ENCODE peak calls at places on chromosome 15, in five cellular contexts. One of them, this sample, is unnamed.

GRCh38 chr15:36791849-36792618 is 212.6 kb downstream of the CDIN1 start:
- DNase-seq in neural progenitor cell: no peak
- DNase-seq in substantia nigra: no peak
- DNase-seq in CD8-positive, alpha-beta T cell: no peak
- DNase-seq in KBM-7: no peak
- DNase-seq in this sample: no peak

GRCh38 chr15:34114215-34114614 is 12.3 kb downstream of the PGBD4 start:
- DNase-seq in neural progenitor cell: no peak
- DNase-seq in KBM-7: no peak
- DNase-seq in substantia nigra: no peak
- DNase-seq in CD8-positive, alpha-beta T cell: no peak
- DNase-seq in this sample: no peak

GRCh38 chr15:43204016-43204901 is 16.6 kb downstream of the EPB42 start:
- DNase-seq in substantia nigra: peak; percentile 15
- DNase-seq in KBM-7: peak; percentile 47
- DNase-seq in neural progenitor cell: peak; percentile 71
- DNase-seq in CD8-positive, alpha-beta T cell: peak; percentile 15
- DNase-seq in this sample: no peak

GRCh38 chr15:45442497-45443135 is 64.3 kb upstream of the GATM start:
- DNase-seq in substantia nigra: no peak
- DNase-seq in KBM-7: no peak
- DNase-seq in CD8-positive, alpha-beta T cell: no peak
- DNase-seq in neural progenitor cell: no peak
- DNase-seq in this sample: no peak

GRCh38 chr15:74873756-74874424 is 725 bp upstream of the SCAMP2 start:
- DNase-seq in KBM-7: no peak
- DNase-seq in neural progenitor cell: peak; percentile 33
- DNase-seq in CD8-positive, alpha-beta T cell: no peak
- DNase-seq in substantia nigra: no peak
- DNase-seq in this sample: peak; percentile 82

GRCh38 chr15:101578443-101578894 is 73.7 kb downstream of the TM2D3 start:
- DNase-seq in KBM-7: peak; percentile 61
- DNase-seq in substantia nigra: peak; percentile 37
- DNase-seq in neural progenitor cell: peak; percentile 69
- DNase-seq in CD8-positive, alpha-beta T cell: no peak
- DNase-seq in this sample: peak; percentile 31

GRCh38 chr15:69893863-69894262 is 203.9 kb downstream of the TLE3 start:
- DNase-seq in KBM-7: no peak
- DNase-seq in neural progenitor cell: peak; percentile 25
- DNase-seq in CD8-positive, alpha-beta T cell: no peak
- DNase-seq in substantia nigra: peak; percentile 27
- DNase-seq in this sample: peak; percentile 80

GRCh38 chr15:69697913-69698312 is 245.3 kb downstream of the RPLP1 start:
- DNase-seq in KBM-7: no peak
- DNase-seq in substantia nigra: no peak
- DNase-seq in CD8-positive, alpha-beta T cell: no peak
- DNase-seq in neural progenitor cell: no peak
- DNase-seq in this sample: no peak

GRCh38 chr15:91099616-91100560 is at the start of gene SV2B:
- DNase-seq in neural progenitor cell: peak; percentile 83
- DNase-seq in KBM-7: peak; percentile 52
- DNase-seq in substantia nigra: no peak
- DNase-seq in CD8-positive, alpha-beta T cell: no peak
- DNase-seq in this sample: peak; percentile 92

GRCh38 chr15:45648521-45649200 is 13.8 kb downstream of the SQOR start:
- DNase-seq in substantia nigra: no peak
- DNase-seq in CD8-positive, alpha-beta T cell: no peak
- DNase-seq in KBM-7: no peak
- DNase-seq in neural progenitor cell: no peak
- DNase-seq in this sample: no peak

GRCh38 chr15:44199393-44199792 is 4.3 kb upstream of the FRMD5 start:
- DNase-seq in neural progenitor cell: no peak
- DNase-seq in CD8-positive, alpha-beta T cell: no peak
- DNase-seq in substantia nigra: no peak
- DNase-seq in KBM-7: no peak
- DNase-seq in this sample: no peak

GRCh38 chr15:38028869-38029268 is 94.4 kb downstream of the TMCO5A start:
- DNase-seq in CD8-positive, alpha-beta T cell: no peak
- DNase-seq in KBM-7: no peak
- DNase-seq in neural progenitor cell: no peak
- DNase-seq in substantia nigra: no peak
- DNase-seq in this sample: no peak

GRCh38 chr15:57743424-57743823 is 36.9 kb downstream of the POLR2M start:
- DNase-seq in neural progenitor cell: peak; percentile 59
- DNase-seq in CD8-positive, alpha-beta T cell: no peak
- DNase-seq in substantia nigra: no peak
- DNase-seq in KBM-7: no peak
- DNase-seq in this sample: no peak

GRCh38 chr15:90482124-90483011 is 47.4 kb upstream of the CRTC3 start:
- DNase-seq in neural progenitor cell: peak; percentile 59
- DNase-seq in substantia nigra: peak; percentile 22
- DNase-seq in KBM-7: peak; percentile 62
- DNase-seq in CD8-positive, alpha-beta T cell: peak; percentile 12
- DNase-seq in this sample: peak; percentile 63

GRCh38 chr15:81859737-81860516 is 185.9 kb downstream of the MEX3B start:
- DNase-seq in neural progenitor cell: no peak
- DNase-seq in substantia nigra: no peak
- DNase-seq in CD8-positive, alpha-beta T cell: no peak
- DNase-seq in KBM-7: no peak
- DNase-seq in this sample: no peak

GRCh38 chr15:45842151-45842550 is 207.3 kb downstream of the SQOR start:
- DNase-seq in substantia nigra: no peak
- DNase-seq in CD8-positive, alpha-beta T cell: no peak
- DNase-seq in neural progenitor cell: no peak
- DNase-seq in KBM-7: no peak
- DNase-seq in this sample: no peak

GRCh38 chr15:65981837-65982696 is 112.8 kb downstream of the RAB11A start:
- DNase-seq in CD8-positive, alpha-beta T cell: peak; percentile 43
- DNase-seq in neural progenitor cell: peak; percentile 83
- DNase-seq in substantia nigra: no peak
- DNase-seq in KBM-7: peak; percentile 75
- DNase-seq in this sample: peak; percentile 53

GRCh38 chr15:44537728-44538240 is 837 bp downstream of the EIF3J start:
- DNase-seq in CD8-positive, alpha-beta T cell: no peak
- DNase-seq in neural progenitor cell: no peak
- DNase-seq in KBM-7: no peak
- DNase-seq in substantia nigra: no peak
- DNase-seq in this sample: no peak

GRCh38 chr15:35123743-35124142 is 38.6 kb upstream of the NANOGP8 start:
- DNase-seq in neural progenitor cell: no peak
- DNase-seq in CD8-positive, alpha-beta T cell: no peak
- DNase-seq in substantia nigra: no peak
- DNase-seq in KBM-7: no peak
- DNase-seq in this sample: no peak

GRCh38 chr15:68428431-68428940 is 3.5 kb downstream of the ITGA11 start:
- DNase-seq in KBM-7: no peak
- DNase-seq in CD8-positive, alpha-beta T cell: no peak
- DNase-seq in substantia nigra: no peak
- DNase-seq in neural progenitor cell: no peak
- DNase-seq in this sample: no peak

GRCh38 chr15:56910801-56911200 is 7.6 kb upstream of the TCF12 start:
- DNase-seq in neural progenitor cell: no peak
- DNase-seq in substantia nigra: no peak
- DNase-seq in CD8-positive, alpha-beta T cell: no peak
- DNase-seq in KBM-7: no peak
- DNase-seq in this sample: no peak

GRCh38 chr15:51969728-51970127 is 1.9 kb downstream of the LEO1 start:
- DNase-seq in KBM-7: peak; percentile 20
- DNase-seq in CD8-positive, alpha-beta T cell: no peak
- DNase-seq in neural progenitor cell: no peak
- DNase-seq in substantia nigra: no peak
- DNase-seq in this sample: no peak

GRCh38 chr15:74783072-74783807 is 1.4 kb downstream of the CSK start:
- DNase-seq in neural progenitor cell: peak; percentile 49
- DNase-seq in KBM-7: peak; percentile 92
- DNase-seq in substantia nigra: no peak
- DNase-seq in CD8-positive, alpha-beta T cell: no peak
- DNase-seq in this sample: no peak

GRCh38 chr15:59247364-59247763 is 40.7 kb downstream of the LDHAL6B start:
- DNase-seq in CD8-positive, alpha-beta T cell: peak; percentile 20
- DNase-seq in neural progenitor cell: peak; percentile 84
- DNase-seq in KBM-7: peak; percentile 54
- DNase-seq in substantia nigra: peak; percentile 31
- DNase-seq in this sample: peak; percentile 56

GRCh38 chr15:82647835-82648256 is 683 bp upstream of the CPEB1 start:
- DNase-seq in CD8-positive, alpha-beta T cell: peak; percentile 24
- DNase-seq in neural progenitor cell: peak; percentile 60
- DNase-seq in KBM-7: peak; percentile 16
- DNase-seq in substantia nigra: no peak
- DNase-seq in this sample: no peak

GRCh38 chr15:99979371-99979770 is 246.1 kb upstream of the LYSMD4 start:
- DNase-seq in KBM-7: no peak
- DNase-seq in neural progenitor cell: no peak
- DNase-seq in CD8-positive, alpha-beta T cell: no peak
- DNase-seq in substantia nigra: no peak
- DNase-seq in this sample: no peak

GRCh38 chr15:100693451-100693850 is 91.1 kb downstream of the ASB7 start:
- DNase-seq in KBM-7: no peak
- DNase-seq in substantia nigra: no peak
- DNase-seq in neural progenitor cell: no peak
- DNase-seq in CD8-positive, alpha-beta T cell: no peak
- DNase-seq in this sample: no peak

This sample was measured in posterior cingulate gyrus.